ENCODE peak calls at places on chromosomes 16 and 17, in nine cellular contexts. G is fibroblast of lung, J is esophagus squamous epithelium, F is heart right ventricle, T is Peyer's patch, K is pancreas, E is vagina, L is uterus, C is psoas muscle. B is an unnamed sample. For H3K27me3, the result is how much of the 10 kb centered on the place peaks cover.

GRCh38 chr17:37176683-37177082 is 199.1 kb upstream of the C17orf78 start:
- DNase-seq in G (peak), J (no peak), F (no peak), T (no peak), K (no peak), E (no peak), L (no peak), C (no peak), B (no peak)

GRCh38 chr16:66979011-66979717 is 9.2 kb upstream of the CES4A start:
- DNase-seq in G (no peak), J (no peak), F (peak), T (no peak), K (no peak), E (no peak), L (peak), C (peak), B (peak)

GRCh38 chr17:81578038-81578441 is 25.9 kb upstream of the FAAP100 start:
- DNase-seq in G (no peak), J (no peak), F (no peak), T (no peak), K (peak), E (no peak), L (no peak), C (no peak), B (no peak)

GRCh38 chr16:47672475-47672874 is 211.3 kb downstream of the PHKB start:
- DNase-seq in G (no peak), J (no peak), F (no peak), T (no peak), K (no peak), E (no peak), L (no peak), C (no peak), B (no peak)

GRCh38 chr17:9702916-9703780 is 57.8 kb downstream of the USP43 start:
- DNase-seq in G (no peak), J (no peak), F (no peak), T (no peak), K (no peak), E (no peak), L (no peak), C (no peak), B (no peak)

GRCh38 chr16:888901-889570 is 81.7 kb downstream of the LMF1 start:
- DNase-seq in G (no peak), J (no peak), F (no peak), T (no peak), K (peak), E (no peak), L (no peak), C (peak), B (no peak)

GRCh38 chr16:4115209-4115940 is 867 bp downstream of the ADCY9 start:
- DNase-seq in G (peak), J (no peak), F (peak), T (peak), K (peak), E (no peak), L (peak), C (peak), B (peak)

GRCh38 chr16:48538746-48539484 is 71.1 kb downstream of the N4BP1 start:
- DNase-seq in G (no peak), J (no peak), F (no peak), T (no peak), K (peak), E (peak), L (no peak), C (no peak), B (no peak)

GRCh38 chr17:55266051-55266957 is 1.5 kb downstream of the HLF start:
- DNase-seq in G (no peak), J (no peak), F (no peak), T (no peak), K (no peak), E (no peak), L (peak), C (no peak), B (no peak)

GRCh38 chr17:55268649-55269480 is 4.1 kb downstream of the HLF start:
- DNase-seq in G (no peak), J (no peak), F (no peak), T (no peak), K (no peak), E (no peak), L (no peak), C (no peak), B (no peak)

GRCh38 chr17:55265434-55266021 is 768 bp downstream of the HLF start:
- DNase-seq in G (no peak), J (no peak), F (no peak), T (no peak), K (peak), E (no peak), L (peak), C (peak), B (no peak)

GRCh38 chr17:55267777-55268648 is 3.3 kb downstream of the HLF start:
- DNase-seq in G (no peak), J (no peak), F (no peak), T (no peak), K (no peak), E (no peak), L (no peak), C (no peak), B (no peak)

DNA sequence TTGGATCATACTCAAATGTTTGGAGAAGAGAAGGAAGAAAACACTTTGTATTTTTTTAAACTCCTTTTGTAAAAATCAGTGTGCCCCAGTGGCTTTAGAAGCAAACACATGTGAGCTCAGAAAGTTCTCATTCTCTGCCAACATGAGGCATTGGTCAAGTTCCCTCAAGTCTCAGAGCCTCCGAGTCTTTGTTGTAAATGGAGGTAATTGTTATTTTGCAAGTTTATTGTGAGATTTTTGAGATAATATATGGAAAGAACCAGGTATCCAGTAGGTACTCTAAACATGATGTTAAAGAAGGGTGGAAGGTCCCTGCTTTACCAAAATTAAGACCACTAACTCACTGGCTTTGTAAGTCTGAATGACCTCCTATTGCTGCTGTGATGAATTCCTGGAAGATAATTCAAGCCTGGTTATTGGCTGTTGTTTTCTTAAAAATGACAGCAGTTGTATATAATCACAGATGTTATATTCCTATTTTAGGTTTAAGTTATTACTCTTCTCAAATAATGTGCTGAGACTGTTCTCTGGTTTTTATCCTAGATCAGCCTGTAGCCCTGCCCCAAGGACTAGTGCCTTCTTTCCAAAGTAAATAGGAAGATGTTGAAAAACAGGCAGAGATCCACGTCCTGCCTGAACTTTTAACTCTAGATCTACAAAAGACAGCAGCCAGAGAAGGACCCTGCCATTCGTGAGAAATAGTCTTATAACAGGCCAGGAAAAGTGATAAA is 2.4 kb downstream of the HLF start:
- DNase-seq in G (no peak), J (no peak), F (no peak), T (no peak), K (no peak), E (no peak), L (no peak), C (no peak), B (no peak)
- H3K27me3 ChIP-seq in G (under half), J (under half), F (under half), T (under half), K (under half), E (under half), L (under half), C (under half), B (under half)

GRCh38 chr16:81449899-81450608 is 5.4 kb downstream of the CMIP start:
- DNase-seq in G (no peak), J (no peak), F (no peak), T (no peak), K (peak), E (no peak), L (no peak), C (no peak), B (no peak)
- TF ChIP-seq CTCF in G (no peak), J (no peak), F (no peak), T (no peak), K (no peak), E (no peak), L (no peak), C (no peak), B (no peak)

GRCh38 chr17:46974086-46974485 is 5.0 kb downstream of the RPRML start:
- DNase-seq in G (no peak), J (no peak), F (no peak), T (no peak), K (no peak), E (no peak), L (no peak), C (no peak), B (no peak)
- H3K27me3 ChIP-seq in G (under half), J (under half), F (under half), T (under half), K (under half), E (under half), L (under half), C (under half), B (under half)

GRCh38 chr16:30063893-30064745 is 1.4 kb upstream of the ALDOA start:
- DNase-seq in G (peak), J (no peak), F (peak), T (peak), K (peak), E (no peak), L (peak), C (peak), B (peak)
- TF ChIP-seq CTCF in G (peak), J (peak), F (peak), T (peak), K (no peak), E (no peak), L (peak), C (peak), B (peak)

DNA sequence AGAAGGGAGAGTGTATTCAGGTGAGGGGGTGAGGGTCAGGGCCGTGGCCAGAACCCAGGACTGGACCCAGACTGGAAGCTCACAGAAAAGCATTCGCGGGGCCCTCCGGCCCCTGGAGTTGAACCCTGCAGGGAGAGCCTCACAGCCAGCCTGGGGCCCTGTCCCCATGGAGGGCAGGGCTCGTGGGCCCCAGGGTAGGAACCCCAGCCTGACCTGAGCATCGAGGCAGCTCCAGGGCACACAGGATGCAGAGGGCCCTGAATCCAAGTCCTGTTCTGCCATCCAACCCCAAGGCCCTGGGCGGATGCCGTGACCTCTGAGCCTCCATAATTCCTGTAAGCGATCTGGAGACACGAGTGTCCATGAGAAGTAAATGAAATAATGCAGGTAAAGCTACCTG is 79.1 kb downstream of the MGAT5B start:
- DNase-seq in G (no peak), J (no peak), F (no peak), T (no peak), K (no peak), E (no peak), L (no peak), C (no peak), B (no peak)
- H3K27me3 ChIP-seq in G (under half), J (under half), F (under half), T (under half), K (under half), E (under half), L (under half), C (under half), B (under half)

DNA sequence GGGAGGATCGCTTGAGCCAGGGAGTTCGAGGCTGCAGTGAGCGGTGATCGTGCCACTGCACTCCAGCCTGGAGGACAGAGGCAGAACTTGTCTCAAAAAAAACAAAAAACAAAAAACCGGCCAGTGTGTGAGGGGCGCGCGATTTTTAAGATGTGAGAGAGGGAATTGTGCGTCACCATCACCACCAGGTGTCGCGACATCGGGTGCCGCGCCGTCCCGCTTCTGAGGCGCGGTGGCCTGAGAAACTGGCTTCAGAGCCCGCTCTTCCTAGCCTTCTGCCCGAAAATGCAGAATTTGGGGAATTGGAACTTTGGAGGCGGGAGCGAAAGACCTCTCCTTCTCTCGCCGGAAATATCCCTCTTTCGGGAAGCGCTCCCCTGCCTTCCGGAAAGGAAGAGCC is 524.8 kb downstream of the KCNJ18 start:
- DNase-seq in G (no peak), J (no peak), F (no peak), T (no peak), K (no peak), E (no peak), L (no peak), C (no peak), B (no peak)
- TF ChIP-seq CTCF in G (no peak), J (no peak), F (no peak), T (no peak), K (no peak), E (no peak), L (no peak), C (no peak), B (no peak)

GRCh38 chr17:76867578-76868175 is 527 bp upstream of the MGAT5B start:
- DNase-seq in G (peak), J (no peak), F (no peak), T (no peak), K (no peak), E (no peak), L (no peak), C (no peak), B (no peak)
- H3K27me3 ChIP-seq in G (under half), J (half or more), F (half or more), T (under half), K (under half), E (under half), L (under half), C (under half), B (under half)

GRCh38 chr17:63621684-63622570 is at the start of gene MAP3K3:
- DNase-seq in G (peak), J (peak), F (peak), T (peak), K (peak), E (peak), L (peak), C (peak), B (peak)
- TF ChIP-seq CTCF in G (peak), J (no peak), F (peak), T (peak), K (no peak), E (peak), L (peak), C (peak), B (no peak)

DNA sequence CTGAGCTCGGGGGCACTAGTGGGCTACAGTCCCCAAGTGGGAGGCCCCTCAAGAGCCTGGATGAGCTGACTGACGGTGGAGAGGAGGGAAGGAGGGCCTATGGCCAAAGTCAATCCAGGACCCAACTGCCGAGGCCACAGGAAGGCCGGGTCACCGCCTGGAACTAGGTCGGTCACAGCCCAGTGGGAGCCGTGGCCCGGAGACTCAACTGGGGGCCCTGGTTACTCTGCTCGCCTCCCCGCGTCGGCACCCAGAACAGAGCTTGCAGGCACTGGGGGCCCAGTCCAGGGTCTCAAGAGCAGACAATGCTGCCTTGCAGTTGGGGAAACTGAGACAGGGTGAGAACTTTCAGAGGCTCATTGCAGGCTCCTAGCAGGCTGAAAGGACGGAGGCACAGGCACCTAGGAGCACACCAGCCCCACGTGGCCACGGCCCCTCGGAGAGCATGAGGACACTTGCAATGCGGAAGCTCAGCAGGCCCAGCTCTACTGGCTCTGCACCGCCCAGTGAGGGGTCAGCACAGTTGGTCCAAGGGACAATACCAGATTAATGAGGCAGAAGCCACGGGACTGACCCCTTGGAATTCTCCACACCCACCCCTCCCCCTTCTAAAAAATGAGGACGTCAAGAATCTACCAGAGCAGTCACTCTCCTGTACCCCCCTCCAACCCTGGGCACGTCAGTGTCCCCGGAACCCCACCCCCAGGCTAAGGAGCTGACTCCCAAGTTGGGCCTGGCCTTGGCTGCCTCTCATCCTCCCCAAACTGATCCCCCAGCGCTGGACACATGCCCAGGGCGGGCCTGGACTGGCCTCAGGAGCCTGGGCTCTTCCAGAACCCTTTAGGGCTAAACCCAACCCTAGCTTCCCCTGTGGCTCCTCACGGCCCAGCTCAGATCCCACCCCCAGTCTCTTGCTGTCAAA is 2.2 kb downstream of the HS3ST6 start:
- DNase-seq in G (no peak), J (no peak), F (no peak), T (no peak), K (peak), E (no peak), L (no peak), C (no peak), B (no peak)
- H3K27me3 ChIP-seq in G (under half), J (half or more), F (half or more), T (under half), K (under half), E (under half), L (under half), C (half or more), B (half or more)

GRCh38 chr17:67276075-67276474 is 31.1 kb upstream of the HELZ start:
- DNase-seq in G (no peak), J (no peak), F (no peak), T (no peak), K (no peak), E (no peak), L (no peak), C (no peak), B (no peak)

GRCh38 chr17:67274466-67274865 is 29.5 kb upstream of the HELZ start:
- DNase-seq in G (no peak), J (no peak), F (no peak), T (no peak), K (no peak), E (no peak), L (no peak), C (no peak), B (no peak)

GRCh38 chr17:67273900-67274299 is 28.9 kb upstream of the HELZ start:
- DNase-seq in G (no peak), J (no peak), F (no peak), T (no peak), K (no peak), E (no peak), L (no peak), C (no peak), B (no peak)

GRCh38 chr17:67270411-67270810 is 25.4 kb upstream of the HELZ start:
- DNase-seq in G (no peak), J (no peak), F (no peak), T (no peak), K (no peak), E (no peak), L (no peak), C (no peak), B (no peak)

DNA sequence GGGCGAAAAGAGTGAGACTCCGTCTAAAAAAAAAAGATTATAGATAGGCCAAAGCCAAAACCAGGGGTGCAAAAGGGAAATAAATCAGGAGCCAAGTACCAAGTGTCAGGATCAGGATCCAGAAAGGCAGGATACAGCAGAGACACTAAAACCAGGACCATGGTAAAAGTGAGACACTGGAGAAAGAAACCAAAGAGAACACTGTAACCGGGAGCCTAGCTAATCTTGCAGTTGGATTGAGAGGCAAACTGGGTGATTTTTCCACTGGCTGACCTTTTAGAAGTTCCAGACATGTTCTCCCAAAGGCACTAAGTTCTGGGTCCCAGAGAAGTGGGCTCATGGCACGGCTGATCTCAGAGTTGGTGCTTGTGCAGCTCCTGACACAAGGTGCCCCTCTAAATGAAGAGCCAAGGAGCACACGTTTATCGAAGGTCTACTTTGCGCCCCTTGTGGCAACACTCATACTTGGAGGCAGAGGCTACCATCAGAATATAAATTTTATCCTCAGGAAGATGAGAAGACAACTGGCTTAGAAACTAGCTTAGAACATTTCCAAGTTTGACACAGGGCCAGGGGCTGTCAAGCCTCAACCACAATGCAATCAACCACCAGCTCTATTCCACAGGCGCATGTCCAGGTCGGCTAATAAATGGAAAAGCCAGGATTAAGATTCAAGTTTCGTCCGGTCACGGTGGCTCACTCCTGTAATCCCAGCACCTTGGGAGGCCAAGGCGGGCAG is 27.5 kb upstream of the HELZ start:
- DNase-seq in G (no peak), J (no peak), F (no peak), T (no peak), K (no peak), E (no peak), L (no peak), C (no peak), B (no peak)
- TF ChIP-seq CTCF in G (peak), J (no peak), F (peak), T (no peak), K (no peak), E (no peak), L (no peak), C (no peak), B (no peak)